ENCODE peak calls at places on chromosomes 16 and 17, in eight cellular contexts. X, V, S, O, J, B, Z and M are unnamed samples. For H3K4me1 and H3K27me3, the result is how much of the 10 kb centered on the place peaks cover.

GRCh38 chr16:11494433-11494832 is 92.3 kb downstream of the LITAF start:
- DNase-seq in X (no peak), V (no peak), S (peak), O (peak), J (no peak), B (no peak), Z (no peak), M (no peak)

GRCh38 chr17:78879679-78880186 is 23.3 kb downstream of the CEP295NL start:
- DNase-seq in X (peak), V (no peak), S (peak), O (no peak), J (peak), B (peak), Z (peak), M (peak)

GRCh38 chr16:27401768-27402568 is at the start of gene IL21R:
- DNase-seq in X (no peak), V (no peak), S (peak), O (no peak), J (peak), B (peak), Z (peak), M (peak)

GRCh38 chr17:65103431-65103830 is 33.7 kb upstream of the RGS9 start:
- DNase-seq in X (no peak), V (no peak), S (no peak), O (no peak), J (peak), B (no peak), Z (no peak), M (no peak)

GRCh38 chr16:89038221-89038721 is 55.4 kb upstream of the ACSF3 start:
- DNase-seq in X (no peak), V (peak), S (peak), O (no peak), J (no peak), B (peak), Z (no peak), M (no peak)

GRCh38 chr16:71762186-71762585 is 37.7 kb upstream of the PHLPP2 start:
- DNase-seq in X (no peak), V (no peak), S (no peak), O (no peak), J (no peak), B (no peak), Z (no peak), M (peak)

GRCh38 chr16:11635679-11636171 is 32.5 kb upstream of the SNN start:
- DNase-seq in X (no peak), V (no peak), S (no peak), O (no peak), J (no peak), B (no peak), Z (no peak), M (no peak)

GRCh38 chr16:48126801-48127644 is 28.8 kb downstream of the ABCC12 start:
- DNase-seq in X (no peak), V (peak), S (no peak), O (no peak), J (no peak), B (peak), Z (peak), M (peak)

GRCh38 chr17:30717290-30718098 is 107.0 kb downstream of the CRLF3 start:
- DNase-seq in X (no peak), V (peak), S (peak), O (no peak), J (peak), B (no peak), Z (no peak), M (no peak)

GRCh38 chr16:72939247-72939646 is 108.7 kb downstream of the ZFHX3 start:
- DNase-seq in X (no peak), V (no peak), S (no peak), O (no peak), J (peak), B (no peak), Z (no peak), M (no peak)

GRCh38 chr16:59201821-59202220 is 467.7 kb upstream of the GOT2 start:
- DNase-seq in X (no peak), V (no peak), S (no peak), O (no peak), J (no peak), B (no peak), Z (no peak), M (no peak)

GRCh38 chr17:60457148-60457547 is 34.9 kb downstream of the CHCT1 start:
- DNase-seq in X (no peak), V (no peak), S (no peak), O (no peak), J (no peak), B (no peak), Z (no peak), M (no peak)

GRCh38 chr17:18185391-18185790 is 1.8 kb downstream of the ALKBH5 start:
- DNase-seq in X (no peak), V (no peak), S (no peak), O (no peak), J (no peak), B (no peak), Z (no peak), M (peak)

GRCh38 chr17:18184143-18185007 is 747 bp downstream of the ALKBH5 start:
- DNase-seq in X (peak), V (no peak), S (peak), O (peak), J (peak), B (peak), Z (peak), M (peak)

GRCh38 chr17:18182190-18182977 is 1.2 kb upstream of the ALKBH5 start:
- DNase-seq in X (peak), V (no peak), S (peak), O (peak), J (no peak), B (peak), Z (peak), M (no peak)

GRCh38 chr17:18182978-18183333 is 672 bp upstream of the ALKBH5 start:
- DNase-seq in X (peak), V (peak), S (peak), O (peak), J (peak), B (peak), Z (peak), M (peak)

GRCh38 chr17:18183334-18184142 is at the start of gene ALKBH5:
- DNase-seq in X (peak), V (peak), S (peak), O (peak), J (peak), B (peak), Z (peak), M (peak)
- H3K4me1 ChIP-seq in X (under half), V (under half), S (under half), O (under half), J (half or more), B (under half), Z (under half), M (half or more)

GRCh38 chr16:55370762-55371482 is 46.9 kb downstream of the IRX6 start:
- DNase-seq in X (peak), V (peak), S (peak), O (peak), J (peak), B (no peak), Z (peak), M (peak)
- H3K27me3 ChIP-seq in X (under half), V (under half), S (under half), O (under half), J (under half), B (under half), Z (under half), M (under half)

GRCh38 chr17:82862191-82862590 is 22.4 kb upstream of the ZNF750 start:
- DNase-seq in X (no peak), V (no peak), S (peak), O (no peak), J (no peak), B (no peak), Z (no peak), M (no peak)
- H3K4me1 ChIP-seq in X (under half), V (under half), S (under half), O (under half), J (under half), B (under half), Z (under half), M (half or more)

GRCh38 chr16:20314575-20314974 is 12.7 kb downstream of the GP2 start:
- DNase-seq in X (no peak), V (no peak), S (no peak), O (no peak), J (no peak), B (peak), Z (no peak), M (no peak)
- H3K27me3 ChIP-seq in X (under half), V (under half), S (under half), O (under half), J (under half), B (under half), Z (under half), M (under half)

GRCh38 chr16:24010440-24011089 is 174.8 kb downstream of the PRKCB start:
- DNase-seq in X (peak), V (no peak), S (peak), O (peak), J (peak), B (peak), Z (peak), M (peak)

GRCh38 chr16:24009955-24010354 is 174.2 kb downstream of the PRKCB start:
- DNase-seq in X (no peak), V (no peak), S (no peak), O (no peak), J (no peak), B (no peak), Z (no peak), M (no peak)

GRCh38 chr16:24009060-24009459 is 173.3 kb downstream of the PRKCB start:
- DNase-seq in X (no peak), V (no peak), S (no peak), O (no peak), J (no peak), B (no peak), Z (no peak), M (no peak)

GRCh38 chr16:24013054-24013636 is 177.4 kb downstream of the PRKCB start:
- DNase-seq in X (no peak), V (no peak), S (no peak), O (no peak), J (no peak), B (no peak), Z (no peak), M (no peak)

DNA sequence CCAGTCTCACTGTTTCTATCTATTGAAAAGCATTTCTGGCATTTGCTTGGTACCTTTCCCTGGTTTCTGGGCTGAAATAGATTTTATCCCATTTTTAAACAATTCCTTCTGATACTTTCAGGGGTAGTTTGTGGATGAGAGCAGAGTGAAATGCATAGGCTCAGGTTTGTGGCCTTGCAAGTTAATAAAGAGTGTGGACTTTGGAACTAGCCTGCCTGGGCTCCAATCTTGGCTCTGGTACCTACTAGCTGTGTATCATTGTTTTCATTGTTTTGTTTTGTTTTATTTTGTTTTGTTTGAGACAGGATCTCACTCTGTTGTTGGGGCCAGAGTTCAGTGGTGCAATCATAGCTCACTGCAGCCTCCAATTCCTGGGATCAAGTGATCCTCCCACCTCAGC is 175.5 kb downstream of the PRKCB start:
- DNase-seq in X (no peak), V (no peak), S (no peak), O (no peak), J (no peak), B (no peak), Z (no peak), M (no peak)
- H3K4me1 ChIP-seq in X (under half), V (under half), S (under half), O (under half), J (under half), B (under half), Z (under half), M (under half)

DNA sequence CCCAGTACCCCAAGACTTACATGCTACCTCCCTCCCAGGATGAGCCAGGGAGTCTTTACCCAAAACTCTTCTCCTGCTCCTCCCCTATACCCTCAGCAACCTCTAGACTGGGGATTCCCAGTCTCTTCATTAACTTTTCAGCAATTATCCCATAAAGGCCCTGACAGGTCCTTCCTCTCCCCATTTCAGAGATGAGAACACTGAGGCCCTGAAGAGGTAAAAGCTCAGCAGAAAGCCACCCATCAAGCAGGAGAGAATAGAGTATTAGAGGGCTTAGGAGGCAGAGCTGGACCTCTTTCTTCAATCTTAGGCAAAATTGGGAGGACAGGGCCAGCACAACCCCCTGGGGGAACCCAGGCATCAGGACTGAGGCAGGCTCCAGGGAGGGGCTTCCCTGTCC is 5.9 kb upstream of the SP6 start:
- DNase-seq in X (no peak), V (no peak), S (no peak), O (no peak), J (no peak), B (no peak), Z (no peak), M (no peak)
- H3K27me3 ChIP-seq in X (under half), V (under half), S (under half), O (under half), J (half or more), B (under half), Z (under half), M (under half)

DNA sequence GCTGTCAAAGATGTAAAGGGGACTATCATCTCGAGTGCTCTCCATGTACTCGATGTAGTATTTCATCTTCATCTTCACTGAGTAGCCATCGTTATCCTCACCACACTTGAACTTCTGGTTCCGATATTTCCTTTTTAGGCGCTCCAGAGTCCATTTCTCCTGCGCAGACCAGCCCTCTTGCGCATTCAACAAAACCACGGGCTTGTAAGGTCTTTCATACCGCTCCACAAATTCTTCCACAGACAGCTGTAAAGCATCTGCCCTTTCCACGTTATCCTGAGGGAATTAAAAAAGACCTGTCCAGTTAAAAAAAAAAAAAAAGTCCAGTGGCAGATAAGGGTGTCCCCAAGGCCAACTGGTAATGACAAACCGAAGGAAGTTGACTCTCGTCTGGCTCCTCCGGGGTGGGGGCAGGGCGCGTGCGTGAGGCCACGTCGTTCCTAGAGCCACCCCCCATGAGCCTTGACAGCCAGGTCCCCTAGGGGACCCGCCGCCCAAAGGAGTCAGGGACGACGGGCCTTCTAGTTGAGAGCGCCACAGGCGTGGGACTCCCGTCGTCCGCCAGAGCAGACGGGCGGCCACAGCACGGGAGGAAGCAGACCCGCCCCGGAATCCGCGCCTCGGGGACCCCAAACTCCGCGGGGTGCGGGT is 701 bp downstream of the JMJD6 start:
- DNase-seq in X (peak), V (no peak), S (peak), O (no peak), J (peak), B (peak), Z (peak), M (peak)
- H3K4me1 ChIP-seq in X (under half), V (under half), S (under half), O (under half), J (half or more), B (under half), Z (under half), M (under half)

GRCh38 chr17:71109697-71110096 is 940.4 kb downstream of the KCNJ2 start:
- DNase-seq in X (no peak), V (no peak), S (no peak), O (no peak), J (no peak), B (no peak), Z (no peak), M (no peak)

GRCh38 chr17:71107136-71107535 is 937.8 kb downstream of the KCNJ2 start:
- DNase-seq in X (no peak), V (no peak), S (no peak), O (no peak), J (no peak), B (no peak), Z (no peak), M (no peak)

GRCh38 chr17:71111945-71112344 is 942.6 kb downstream of the KCNJ2 start:
- DNase-seq in X (no peak), V (no peak), S (no peak), O (no peak), J (no peak), B (no peak), Z (no peak), M (no peak)

GRCh38 chr17:71111460-71111859 is 942.1 kb downstream of the KCNJ2 start:
- DNase-seq in X (no peak), V (no peak), S (no peak), O (no peak), J (no peak), B (no peak), Z (no peak), M (no peak)

GRCh38 chr17:71110326-71110725 is 941.0 kb downstream of the KCNJ2 start:
- DNase-seq in X (no peak), V (no peak), S (no peak), O (no peak), J (no peak), B (no peak), Z (no peak), M (no peak)
- H3K27me3 ChIP-seq in X (under half), V (under half), S (under half), O (under half), J (under half), B (under half), Z (under half), M (under half)